ENCODE peak calls at places on chromosomes 12 and 14, in six cellular contexts. E is OCI-LY7, G is nephron progenitor cell, V is neural crest cell, I is pancreas, F is tibial artery. Y is an unnamed sample.

GRCh38 chr14:22977684-22978486 is 4.5 kb downstream of the AJUBA start:
- DNase-seq in V (peak), I (peak), E (no peak), F (peak), G (peak), Y (no peak)

GRCh38 chr12:49059385-49060232 is 985 bp downstream of the KMT2D start:
- DNase-seq in F (no peak), G (peak), V (no peak), I (no peak), E (peak), Y (no peak)

GRCh38 chr12:93943766-93944165 is 204.6 kb upstream of the PLXNC1 start:
- DNase-seq in E (no peak), V (no peak), F (peak), G (no peak), I (no peak), Y (peak)

GRCh38 chr12:72901685-72902084 is 629.5 kb downstream of the TRHDE start:
- DNase-seq in G (no peak), I (no peak), F (no peak), V (no peak), E (no peak), Y (no peak)

GRCh38 chr14:66496188-66496807 is 10.1 kb downstream of the CCDC196 start:
- DNase-seq in F (no peak), E (no peak), I (peak), V (no peak), G (no peak), Y (no peak)

GRCh38 chr12:78918221-78918620 is 53.6 kb downstream of the SYT1 start:
- DNase-seq in V (no peak), I (no peak), F (no peak), G (no peak), E (no peak), Y (no peak)

GRCh38 chr14:104788873-104789663 is 6.5 kb downstream of the AKT1 start:
- DNase-seq in I (no peak), G (no peak), F (no peak), E (no peak), V (no peak), Y (no peak)

GRCh38 chr12:32821293-32822089 is 65.8 kb upstream of the YARS2 start:
- DNase-seq in I (no peak), V (no peak), G (no peak), F (no peak), E (no peak), Y (no peak)

GRCh38 chr12:119024226-119024810 is 43.0 kb downstream of the SRRM4 start:
- DNase-seq in F (no peak), G (no peak), I (no peak), V (no peak), E (no peak), Y (no peak)

GRCh38 chr12:8446642-8447547 is 8.9 kb upstream of the CLEC6A start:
- DNase-seq in V (no peak), F (no peak), I (no peak), G (no peak), E (no peak), Y (no peak)

GRCh38 chr12:88559772-88560171 is 20.5 kb downstream of the KITLG start:
- DNase-seq in V (no peak), E (no peak), F (no peak), I (no peak), G (no peak), Y (no peak)

GRCh38 chr12:40233741-40234367 is 9.1 kb downstream of the LRRK2 start:
- DNase-seq in E (no peak), I (no peak), F (no peak), G (no peak), V (no peak), Y (no peak)

DNA sequence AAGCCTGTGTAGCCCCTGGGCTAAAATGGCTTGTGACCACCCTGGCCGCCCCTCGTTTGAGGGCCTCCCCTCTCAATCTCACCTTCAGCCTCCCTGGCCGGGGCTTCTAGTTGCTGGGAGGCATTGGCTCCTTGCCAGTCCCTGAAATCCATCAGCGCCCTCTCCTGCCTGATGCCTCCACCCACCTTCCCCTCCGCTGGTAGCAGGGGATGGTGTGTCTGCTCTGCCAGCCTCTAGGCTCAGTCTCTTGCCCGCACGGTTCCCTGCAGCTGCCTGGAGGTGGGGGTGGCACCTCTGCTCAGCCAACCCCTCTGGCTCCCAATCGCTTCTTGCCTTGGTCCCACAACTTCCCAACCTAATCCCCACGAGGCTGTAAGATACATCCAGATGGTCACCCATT is 167.9 kb downstream of the PHETA1 start:
- DNase-seq in F (no peak), I (no peak), E (no peak), V (no peak), G (peak), Y (no peak)
- TF ChIP-seq CTCF in F (no peak), I (no peak), E (no peak), V (no peak), G (no peak), Y (no peak)

GRCh38 chr14:60800409-60800808 is 65.8 kb downstream of the MNAT1 start:
- DNase-seq in G (no peak), V (no peak), I (no peak), E (no peak), F (no peak), Y (no peak)

GRCh38 chr14:60807247-60807646 is 72.7 kb downstream of the MNAT1 start:
- DNase-seq in V (no peak), G (no peak), E (no peak), I (no peak), F (no peak), Y (no peak)

GRCh38 chr14:60805881-60806569 is 71.5 kb downstream of the MNAT1 start:
- DNase-seq in F (no peak), I (no peak), E (no peak), G (no peak), V (no peak), Y (peak)

GRCh38 chr14:60807971-60808370 is 73.4 kb downstream of the MNAT1 start:
- DNase-seq in G (no peak), F (no peak), V (no peak), I (no peak), E (no peak), Y (no peak)

GRCh38 chr14:60803871-60804270 is 69.3 kb downstream of the MNAT1 start:
- DNase-seq in G (no peak), F (no peak), E (no peak), V (no peak), I (no peak), Y (no peak)
- TF ChIP-seq CTCF in G (no peak), F (no peak), E (no peak), V (no peak), I (no peak), Y (no peak)

DNA sequence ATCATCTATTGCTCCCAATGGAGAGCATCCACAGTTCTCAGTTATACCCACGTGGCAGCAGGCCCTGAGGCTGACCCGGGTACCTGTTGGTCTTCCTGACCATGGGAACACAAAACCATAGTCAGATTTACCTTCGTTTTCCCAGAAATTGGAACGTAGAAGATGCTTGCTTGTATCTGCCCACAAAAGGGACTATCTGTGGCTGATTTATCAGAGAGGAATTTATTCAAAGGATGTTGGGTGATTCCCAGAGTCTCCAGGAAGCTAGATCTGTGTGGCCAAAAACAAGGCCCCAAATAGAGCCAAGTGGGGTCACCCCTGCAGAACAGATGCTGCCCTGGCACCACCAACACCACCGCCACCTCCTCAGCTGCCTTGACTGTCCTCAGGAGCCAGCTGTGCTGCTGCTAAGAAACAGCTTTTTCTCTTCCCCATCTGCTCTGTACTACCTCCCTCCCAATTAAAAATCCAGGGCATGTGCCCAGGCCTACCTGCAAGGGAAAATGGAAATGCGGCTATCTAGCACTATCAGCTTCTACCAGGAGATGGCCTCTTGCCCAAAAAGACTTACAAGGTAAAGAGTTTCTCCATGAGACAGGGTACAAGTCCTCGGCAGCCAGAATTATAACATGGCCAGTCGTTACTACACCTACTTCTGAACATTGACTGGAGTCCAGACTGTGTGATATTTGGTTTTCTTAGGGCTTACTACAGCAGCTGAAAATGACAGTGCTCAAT is 128.6 kb upstream of the PLEKHG7 start:
- DNase-seq in G (no peak), V (no peak), I (no peak), E (peak), F (no peak), Y (no peak)
- TF ChIP-seq CTCF in G (no peak), V (peak), I (no peak), E (peak), F (no peak), Y (peak)

GRCh38 chr14:24348186-24348585 is 8.4 kb upstream of the RIPK3 start:
- DNase-seq in G (no peak), V (no peak), E (no peak), F (no peak), I (no peak), Y (no peak)

GRCh38 chr14:24353551-24354529 is 14.0 kb upstream of the RIPK3 start:
- DNase-seq in F (no peak), G (no peak), V (no peak), I (no peak), E (no peak), Y (no peak)

GRCh38 chr14:24355009-24355408 is 13.0 kb upstream of the NFATC4 start:
- DNase-seq in V (no peak), F (no peak), E (no peak), G (no peak), I (no peak), Y (no peak)

GRCh38 chr14:24349742-24350141 is 10.0 kb upstream of the RIPK3 start:
- DNase-seq in V (no peak), I (no peak), F (no peak), G (no peak), E (no peak), Y (no peak)

GRCh38 chr14:24351517-24351916 is 11.7 kb upstream of the RIPK3 start:
- DNase-seq in G (no peak), E (no peak), V (no peak), I (no peak), F (no peak), Y (no peak)
- TF ChIP-seq CTCF in G (no peak), E (peak), V (no peak), I (no peak), F (no peak), Y (peak)

GRCh38 chr12:124744273-124744640 is 119.4 kb downstream of the SCARB1 start:
- DNase-seq in G (no peak), V (no peak), I (no peak), E (no peak), F (no peak), Y (no peak)

GRCh38 chr12:124742111-124742510 is 121.6 kb downstream of the SCARB1 start:
- DNase-seq in G (no peak), V (no peak), F (no peak), E (no peak), I (no peak), Y (no peak)

GRCh38 chr12:124742702-124743101 is 121.0 kb downstream of the SCARB1 start:
- DNase-seq in E (no peak), G (no peak), I (no peak), V (no peak), F (no peak), Y (no peak)

GRCh38 chr12:124744659-124745467 is 118.8 kb downstream of the SCARB1 start:
- DNase-seq in I (no peak), E (peak), G (no peak), V (no peak), F (no peak), Y (no peak)

DNA sequence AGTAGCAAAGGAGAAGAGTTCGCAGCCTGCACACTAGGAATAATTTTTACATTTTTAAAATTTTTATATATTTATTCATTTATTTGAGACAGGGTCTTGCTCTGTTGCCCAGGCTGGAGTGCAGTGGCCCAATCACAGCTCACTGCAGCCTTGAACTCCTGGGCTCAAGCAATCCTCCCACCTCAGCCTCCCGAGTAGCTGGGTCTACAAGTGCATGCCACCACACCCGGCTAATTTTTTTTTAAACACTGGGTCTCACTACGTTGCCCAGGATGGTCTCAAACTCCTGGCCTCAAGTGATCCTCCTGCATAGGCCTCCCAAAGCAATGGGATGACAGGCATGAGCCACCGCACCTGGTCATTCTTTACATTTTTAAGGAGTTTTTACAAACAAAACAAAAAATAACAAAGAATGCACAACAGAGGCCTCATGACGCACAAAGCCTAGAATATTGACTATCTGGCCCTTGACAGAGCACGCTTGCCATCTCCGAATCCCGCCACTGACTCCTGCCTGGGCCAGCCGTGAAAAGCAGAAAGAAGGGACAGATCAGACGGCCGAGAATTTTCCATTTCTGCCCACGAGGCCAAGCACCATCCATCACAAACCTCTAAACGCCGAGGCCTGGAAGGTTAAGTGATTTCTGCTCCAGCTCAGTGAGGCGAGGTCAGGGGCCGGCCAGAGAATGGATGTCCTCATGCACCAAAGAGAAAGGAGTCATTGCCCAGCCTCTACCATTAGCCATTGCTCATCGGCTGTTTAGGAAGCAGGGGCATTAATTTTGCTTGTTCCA is 120.0 kb downstream of the SCARB1 start:
- DNase-seq in V (no peak), G (no peak), E (no peak), F (no peak), I (no peak), Y (no peak)
- TF ChIP-seq CTCF in V (no peak), G (no peak), E (no peak), F (no peak), I (no peak), Y (no peak)

GRCh38 chr12:24535334-24536019 is 413.4 kb downstream of the BCAT1 start:
- DNase-seq in F (no peak), V (no peak), G (no peak), I (no peak), E (no peak), Y (no peak)

GRCh38 chr12:24537241-24537860 is 411.6 kb downstream of the BCAT1 start:
- DNase-seq in E (no peak), V (no peak), F (no peak), G (no peak), I (no peak), Y (no peak)

GRCh38 chr12:24533953-24534352 is 414.9 kb downstream of the BCAT1 start:
- DNase-seq in E (no peak), F (no peak), V (no peak), G (no peak), I (no peak), Y (no peak)

GRCh38 chr12:24530689-24531088 is 418.2 kb downstream of the BCAT1 start:
- DNase-seq in E (no peak), G (no peak), I (no peak), F (no peak), V (no peak), Y (no peak)

GRCh38 chr12:24534632-24535031 is 414.3 kb downstream of the BCAT1 start:
- DNase-seq in E (no peak), I (no peak), F (peak), G (no peak), V (no peak), Y (no peak)
- TF ChIP-seq CTCF in E (no peak), I (no peak), F (no peak), G (no peak), V (no peak), Y (no peak)

DNA sequence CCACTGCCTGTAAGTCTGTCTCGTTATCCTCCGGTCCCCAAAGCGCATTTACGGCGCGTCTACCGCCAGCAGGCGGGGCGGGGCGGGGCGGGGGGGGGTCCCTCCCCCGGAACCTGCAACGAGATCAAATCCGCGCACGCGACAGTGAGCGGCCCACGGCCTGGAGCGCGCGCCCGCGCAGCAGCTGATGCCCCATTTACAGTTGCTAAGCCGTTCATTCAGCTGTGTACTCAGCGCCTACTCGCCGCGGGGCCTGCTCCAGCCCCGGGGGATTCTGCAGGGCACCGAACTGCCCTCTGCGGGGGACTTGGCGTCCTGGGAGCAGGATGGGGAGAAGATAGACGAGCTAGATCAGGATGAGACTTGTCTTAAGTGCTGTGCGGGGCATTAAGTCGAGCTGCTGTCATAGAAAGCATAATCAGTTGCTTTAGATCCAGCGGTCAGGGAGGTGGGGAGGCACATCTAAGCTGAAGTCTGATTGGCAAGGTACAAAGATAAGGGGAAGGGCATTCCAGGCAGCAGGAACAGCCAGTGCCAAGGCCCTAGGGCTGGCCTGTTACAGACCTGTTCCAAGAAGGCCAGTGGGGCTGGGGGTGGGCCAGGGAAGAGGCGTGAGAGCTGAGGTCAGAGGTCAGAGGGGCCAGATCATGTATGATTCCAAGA is 1.4 kb upstream of the CCDC85C start:
- DNase-seq in F (peak), E (peak), G (peak), V (peak), I (peak), Y (peak)
- TF ChIP-seq CTCF in F (no peak), E (no peak), G (no peak), V (peak), I (no peak), Y (no peak)

DNA sequence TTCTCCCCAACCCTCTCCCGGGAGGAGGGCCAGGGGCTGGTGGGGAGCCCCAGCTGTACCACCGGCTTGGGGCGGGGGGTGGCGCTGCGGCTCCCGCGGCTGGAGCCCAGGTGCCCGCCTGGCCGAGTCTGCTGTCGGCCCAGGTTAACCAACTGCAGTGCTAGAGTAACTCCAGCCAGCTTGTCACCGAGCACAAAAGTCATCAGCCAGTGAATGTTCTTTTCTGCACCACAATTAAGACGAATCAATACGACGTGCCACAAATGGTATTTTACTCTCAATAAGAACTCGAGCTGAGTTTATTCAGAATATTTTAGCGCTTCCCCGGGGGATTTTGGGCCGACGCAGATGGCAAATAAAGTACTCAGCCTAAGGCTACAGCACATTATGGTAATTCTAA is 83.3 kb downstream of the BCL11B start:
- DNase-seq in G (no peak), F (peak), E (no peak), V (no peak), I (no peak), Y (no peak)
- TF ChIP-seq CTCF in G (peak), F (no peak), E (peak), V (no peak), I (no peak), Y (no peak)